ENCODE peak calls at places on chromosomes 4 and X, in ten cellular contexts. C, W, N, M, T, F, R, Y, Q and L are unnamed samples.

GRCh38 chr4:16226816-16227461 is 668 bp upstream of the TAPT1 start:
- DNase-seq in C (peak; percentile 5), W (no peak), N (no peak), M (no peak), T (peak; percentile 19), F (peak; percentile 82), R (peak; percentile 37), Y (no peak), Q (peak; percentile 46), L (no peak)

GRCh38 chr4:36944227-36944626 is 300.3 kb upstream of the NWD2 start:
- DNase-seq in C (no peak), W (no peak), N (no peak), M (no peak), T (no peak), F (no peak), R (no peak), Y (no peak), Q (no peak), L (no peak)

GRCh38 chr4:102317459-102317858 is 27.8 kb downstream of the SLC39A8 start:
- DNase-seq in C (no peak), W (no peak), N (no peak), M (no peak), T (no peak), F (no peak), R (no peak), Y (no peak), Q (no peak), L (no peak)

GRCh38 chr4:110087116-110087708 is 111.2 kb downstream of the ELOVL6 start:
- DNase-seq in C (no peak), W (no peak), N (peak; percentile 68), M (no peak), T (peak; percentile 91), F (no peak), R (peak; percentile 90), Y (peak; percentile 70), Q (no peak), L (peak; percentile 72)

GRCh38 chr4:40197879-40198689 is 1.3 kb downstream of the RHOH start:
- DNase-seq in C (no peak), W (no peak), N (no peak), M (no peak), T (no peak), F (no peak), R (no peak), Y (no peak), Q (no peak), L (no peak)

GRCh38 chrX:119753639-119754257 is 4.6 kb upstream of the SOWAHD start:
- DNase-seq in C (peak; percentile 30), W (peak; percentile 23), N (no peak), M (no peak), T (peak; percentile 51), F (no peak), R (peak; percentile 23), Y (no peak), Q (peak; percentile 48), L (no peak)

GRCh38 chrX:2464677-2465166 is 36.1 kb downstream of the DHRSX start:
- DNase-seq in C (no peak), W (no peak), N (no peak), M (no peak), T (no peak), F (no peak), R (no peak), Y (no peak), Q (no peak), L (no peak)

GRCh38 chrX:15497865-15498264 is 2.7 kb upstream of the BMX start:
- DNase-seq in C (peak; percentile 12), W (no peak), N (peak; percentile 12), M (peak; percentile 5), T (peak; percentile 42), F (no peak), R (peak; percentile 46), Y (no peak), Q (peak; percentile 76), L (no peak)

GRCh38 chrX:23752740-23753435 is 9.8 kb upstream of the ACOT9 start:
- DNase-seq in C (no peak), W (no peak), N (peak; percentile 55), M (no peak), T (peak; percentile 62), F (no peak), R (no peak), Y (no peak), Q (no peak), L (no peak)

GRCh38 chr4:6052679-6053078 is 34.4 kb upstream of the C4orf50 start:
- DNase-seq in C (no peak), W (no peak), N (no peak), M (no peak), T (no peak), F (no peak), R (no peak), Y (no peak), Q (no peak), L (no peak)